ENCODE peak calls at places on chromosomes 5 and 9, in seven cellular contexts. H, F, B, W, Q, O and E are unnamed samples.

GRCh38 chr9:19516348-19516747 is 107.5 kb downstream of the ACER2 start:
- DNase-seq in H (no peak), F (no peak), B (no peak), W (no peak), Q (no peak), O (no peak), E (no peak)

GRCh38 chr5:159826351-159827222 is 89.7 kb upstream of the ADRA1B start:
- DNase-seq in H (peak), F (no peak), B (no peak), W (no peak), Q (peak), O (peak), E (no peak)

GRCh38 chr9:34253460-34253837 is 74.6 kb downstream of the UBAP1 start:
- DNase-seq in H (no peak), F (no peak), B (no peak), W (no peak), Q (peak), O (peak), E (no peak)

GRCh38 chr5:322942-323879 is 1.7 kb downstream of the AHRR start:
- DNase-seq in H (no peak), F (no peak), B (no peak), W (no peak), Q (no peak), O (no peak), E (no peak)

GRCh38 chr5:58787982-58788381 is 205.1 kb downstream of the RAB3C start:
- DNase-seq in H (no peak), F (no peak), B (peak), W (peak), Q (no peak), O (no peak), E (peak)

GRCh38 chr5:38607930-38608545 is 51.6 kb upstream of the LIFR start:
- DNase-seq in H (peak), F (no peak), B (peak), W (no peak), Q (no peak), O (peak), E (no peak)

GRCh38 chr5:139574641-139575312 is 13.6 kb downstream of the UBE2D2 start:
- DNase-seq in H (no peak), F (no peak), B (no peak), W (no peak), Q (peak), O (peak), E (no peak)

GRCh38 chr9:82105729-82106128 is 117.2 kb downstream of the SPATA31D1 start:
- DNase-seq in H (no peak), F (no peak), B (no peak), W (no peak), Q (no peak), O (no peak), E (no peak)

GRCh38 chr5:1545798-1546355 is 22.1 kb upstream of the LPCAT1 start:
- DNase-seq in H (peak), F (no peak), B (peak), W (peak), Q (no peak), O (no peak), E (peak)

GRCh38 chr9:89051421-89051820 is 60.2 kb downstream of the S1PR3 start:
- DNase-seq in H (no peak), F (no peak), B (no peak), W (no peak), Q (no peak), O (no peak), E (no peak)